ENCODE peak calls at places on chromosome 6, in four cellular contexts. F is nephron progenitor cell, C is WERI-Rb-1, H is brain microvascular endothelial cell. M is an unnamed sample.

GRCh38 chr6:157994126-157994795 is 12.6 kb downstream of the SYNJ2 start:
- DNase-seq in F (no peak), C (no peak), H (no peak), M (no peak)

GRCh38 chr6:3263091-3263490 is 4.3 kb downstream of the PSMG4 start:
- DNase-seq in F (no peak), C (no peak), H (no peak), M (no peak)

GRCh38 chr6:170135821-170136471 is 154.9 kb downstream of the DLL1 start:
- DNase-seq in F (no peak), C (no peak), H (no peak), M (peak; percentile 69)

GRCh38 chr6:161303628-161304340 is 29.9 kb upstream of the AGPAT4 start:
- DNase-seq in F (no peak), C (no peak), H (peak; percentile 6), M (no peak)

GRCh38 chr6:76682842-76683241 is 610.4 kb upstream of the IMPG1 start:
- DNase-seq in F (no peak), C (no peak), H (no peak), M (no peak)

GRCh38 chr6:154154389-154154967 is 115.4 kb downstream of the OPRM1 start:
- DNase-seq in F (peak; percentile 64), C (peak; percentile 40), H (peak; percentile 47), M (no peak)

GRCh38 chr6:829646-830045 is 136.7 kb upstream of the EXOC2 start:
- DNase-seq in F (no peak), C (no peak), H (no peak), M (no peak)

GRCh38 chr6:31202259-31203166 is 32.0 kb upstream of the POU5F1 start:
- DNase-seq in F (no peak), C (no peak), H (no peak), M (no peak)

GRCh38 chr6:86500035-86500434 is 437.3 kb upstream of the HTR1E start:
- DNase-seq in F (no peak), C (no peak), H (no peak), M (no peak)

GRCh38 chr6:108557494-108558371 is 3.0 kb upstream of the FOXO3 start:
- DNase-seq in F (peak; percentile 87), C (peak; percentile 70), H (peak; percentile 27), M (peak; percentile 87)

GRCh38 chr6:16901777-16902176 is 140.5 kb upstream of the ATXN1 start:
- DNase-seq in F (no peak), C (no peak), H (peak; percentile 34), M (no peak)

GRCh38 chr6:106087548-106088325 is 1.6 kb downstream of the PRDM1 start:
- DNase-seq in F (no peak), C (no peak), H (peak; percentile 37), M (no peak)

GRCh38 chr6:70385931-70386330 is 27.4 kb upstream of the FAM135A start:
- DNase-seq in F (no peak), C (no peak), H (no peak), M (no peak)

GRCh38 chr6:139474145-139475108 is 100.0 kb upstream of the CITED2 start:
- DNase-seq in F (peak; percentile 15), C (no peak), H (no peak), M (no peak)

GRCh38 chr6:134472046-134472445 is 154.1 kb upstream of the SGK1 start:
- DNase-seq in F (no peak), C (no peak), H (no peak), M (no peak)

GRCh38 chr6:30955367-30956042 is 14.7 kb downstream of the MUCL3 start:
- DNase-seq in F (peak; percentile 78), C (peak; percentile 86), H (peak; percentile 14), M (no peak)

GRCh38 chr6:53357576-53358343 is 9.0 kb upstream of the ELOVL5 start:
- DNase-seq in F (no peak), C (no peak), H (no peak), M (no peak)

GRCh38 chr6:150766201-150766997 is 99.1 kb upstream of the MTHFD1L start:
- DNase-seq in F (no peak), C (no peak), H (no peak), M (peak; percentile 34)

GRCh38 chr6:34919651-34920050 is 30.6 kb downstream of the ANKS1A start:
- DNase-seq in F (no peak), C (no peak), H (peak; percentile 19), M (no peak)

GRCh38 chr6:22888147-22888831 is 318.9 kb downstream of the HDGFL1 start:
- DNase-seq in F (no peak), C (no peak), H (no peak), M (no peak)

GRCh38 chr6:168272379-168273011 is 47.1 kb downstream of the DACT2 start:
- DNase-seq in F (no peak), C (peak; percentile 23), H (no peak), M (no peak)

GRCh38 chr6:121686611-121687023 is 251.2 kb downstream of the GJA1 start:
- DNase-seq in F (no peak), C (no peak), H (no peak), M (no peak)

GRCh38 chr6:40286027-40286426 is 301.1 kb downstream of the LRFN2 start:
- DNase-seq in F (no peak), C (no peak), H (no peak), M (no peak)

GRCh38 chr6:159996087-159996622 is 27.3 kb downstream of the IGF2R start:
- DNase-seq in F (no peak), C (no peak), H (no peak), M (no peak)

DNA sequence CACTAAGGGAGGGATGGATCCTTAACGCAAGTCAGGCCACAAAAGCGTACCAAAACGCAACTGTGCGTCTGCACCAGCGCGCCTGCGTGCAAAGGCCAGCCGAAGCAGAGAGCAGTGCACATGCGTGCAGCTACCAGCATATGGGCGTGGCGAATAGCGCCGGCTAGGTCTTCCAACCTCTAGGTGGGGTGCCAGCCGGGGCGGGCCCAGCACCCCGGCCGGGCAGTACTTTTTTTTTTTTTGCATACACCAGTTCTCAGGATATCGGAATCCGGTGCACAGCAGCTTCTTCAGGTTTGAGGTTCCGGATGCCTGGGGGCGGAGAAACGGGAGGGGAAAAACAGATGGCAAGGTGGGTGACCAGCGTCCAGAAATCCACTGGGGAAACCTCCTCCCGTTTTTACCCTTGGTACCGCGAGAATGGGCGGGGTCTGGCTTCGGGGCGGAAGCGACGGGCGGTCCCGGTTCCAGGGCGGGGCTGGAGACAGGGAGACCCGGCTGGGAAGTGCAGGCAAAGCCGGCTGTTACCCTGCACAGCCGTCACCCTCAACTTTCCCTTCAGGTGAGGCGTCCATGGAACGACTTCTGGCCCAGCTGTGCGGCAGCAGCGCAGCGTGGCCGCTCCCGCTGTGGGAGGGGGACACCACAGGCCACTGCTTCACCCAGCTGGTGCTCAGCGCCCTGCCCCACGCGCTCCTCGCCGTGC is at the start of gene ABCC10:
- DNase-seq in F (peak; percentile 94), C (peak; percentile 99), H (peak; percentile 94), M (peak; percentile 94)
- TF ChIP-seq CTCF in F (no peak), C (peak; percentile 64), H (peak; percentile 64), M (peak; percentile 68)

GRCh38 chr6:11585426-11586016 is 48.0 kb downstream of the TMEM170B start:
- DNase-seq in F (no peak), C (no peak), H (peak; percentile 70), M (no peak)

GRCh38 chr6:11586574-11586973 is 49.0 kb downstream of the TMEM170B start:
- DNase-seq in F (no peak), C (no peak), H (peak; percentile 92), M (no peak)

GRCh38 chr6:11592289-11592906 is 54.8 kb downstream of the TMEM170B start:
- DNase-seq in F (no peak), C (no peak), H (no peak), M (no peak)

GRCh38 chr6:11586117-11586516 is 48.6 kb downstream of the TMEM170B start:
- DNase-seq in F (no peak), C (no peak), H (peak; percentile 43), M (no peak)

GRCh38 chr6:11589261-11589660 is 51.7 kb downstream of the TMEM170B start:
- DNase-seq in F (no peak), C (no peak), H (no peak), M (no peak)
- TF ChIP-seq CTCF in F (no peak), C (no peak), H (no peak), M (no peak)

GRCh38 chr6:132714160-132714559 is 305 bp upstream of the VNN1 start:
- DNase-seq in F (no peak), C (no peak), H (no peak), M (no peak)

GRCh38 chr6:132712366-132712765 is 1.5 kb downstream of the VNN1 start:
- DNase-seq in F (no peak), C (no peak), H (peak; percentile 22), M (no peak)

GRCh38 chr6:132716238-132716637 is 2.4 kb upstream of the VNN1 start:
- DNase-seq in F (no peak), C (no peak), H (no peak), M (no peak)

GRCh38 chr6:132713355-132714134 is at the start of gene VNN1:
- DNase-seq in F (no peak), C (no peak), H (no peak), M (no peak)

DNA sequence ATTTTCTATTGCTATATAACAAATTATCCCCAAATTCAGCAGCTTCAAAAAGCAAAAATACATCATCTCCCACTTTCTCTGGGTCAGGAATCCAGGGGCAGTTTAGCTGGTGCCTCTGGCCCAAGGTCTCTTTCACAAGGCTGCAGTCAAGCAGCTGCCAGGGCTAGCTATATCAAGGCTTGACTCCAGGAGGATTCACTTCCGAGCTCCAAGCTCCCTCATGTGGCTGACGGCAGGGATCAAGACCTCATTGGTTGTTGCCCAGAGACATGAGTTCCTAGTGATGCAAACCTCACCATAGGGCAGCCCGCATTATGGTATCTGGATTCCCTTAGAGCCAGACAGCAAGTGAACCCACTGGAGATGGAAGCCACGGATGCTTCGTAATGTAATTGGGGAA is 1.3 kb upstream of the VNN1 start:
- DNase-seq in F (peak; percentile 12), C (peak; percentile 23), H (peak; percentile 74), M (no peak)
- TF ChIP-seq CTCF in F (no peak), C (peak; percentile 18), H (peak; percentile 65), M (peak; percentile 34)

DNA sequence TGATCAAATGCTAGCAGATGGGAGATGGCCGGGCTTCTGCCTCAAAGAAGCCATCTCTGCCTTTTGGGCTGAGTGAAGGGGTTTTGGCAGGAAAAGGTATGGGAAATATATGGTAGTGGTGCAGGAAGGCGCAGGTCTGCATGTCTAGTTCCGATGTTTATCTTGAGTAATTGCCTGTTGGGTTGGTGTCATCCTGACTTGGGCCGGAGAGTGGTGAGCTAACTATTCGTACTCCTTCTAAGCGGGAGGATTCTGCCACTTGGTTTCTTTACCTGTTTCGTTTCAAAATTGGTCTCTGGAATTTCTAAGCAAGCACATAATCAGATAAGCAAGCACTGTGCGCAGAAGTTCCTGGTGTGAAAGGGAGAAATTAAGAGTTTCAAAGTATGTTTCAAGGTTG is 229.6 kb downstream of the SAMD5 start:
- DNase-seq in F (no peak), C (no peak), H (no peak), M (no peak)
- TF ChIP-seq CTCF in F (no peak), C (no peak), H (no peak), M (no peak)